ENCODE peak calls at places on chromosomes 3 and 15, in nine cellular contexts. R is adrenal gland, K is pancreas, W is fibroblast of lung, F is mucosa of descending colon, I is breast epithelium, E is psoas muscle, T is gastrocnemius medialis, P is hepatocyte. H is an unnamed sample. For H3K4me1, the result is how much of the 10 kb centered on the place peaks cover.

GRCh38 chr15:92683511-92683834 is 27.9 kb upstream of the FAM174B start:
- DNase-seq in K (peak), E (peak), W (peak), F (no peak), R (peak), P (peak), I (no peak), T (no peak), H (no peak)

GRCh38 chr3:11719406-11720219 is 75.9 kb upstream of the VGLL4 start:
- DNase-seq in T (peak), I (peak), K (peak), P (peak), F (peak), W (peak), R (peak), E (peak), H (peak)

GRCh38 chr3:40615916-40616315 is 91.2 kb downstream of the ZNF621 start:
- DNase-seq in P (no peak), E (no peak), F (no peak), I (no peak), K (no peak), W (no peak), T (no peak), R (no peak), H (no peak)

GRCh38 chr3:124887177-124887995 is at the start of gene ITGB5:
- DNase-seq in P (peak), K (peak), W (peak), R (peak), F (peak), E (peak), I (peak), T (peak), H (peak)

GRCh38 chr3:154122912-154123559 is 1.8 kb downstream of the ARHGEF26 start:
- DNase-seq in E (no peak), F (no peak), R (no peak), T (no peak), K (no peak), P (peak), I (no peak), W (peak), H (peak)

GRCh38 chr3:64645236-64645635 is 42.6 kb downstream of the ADAMTS9 start:
- DNase-seq in F (no peak), K (no peak), T (no peak), I (no peak), R (no peak), E (no peak), P (no peak), W (peak), H (no peak)

GRCh38 chr3:120198305-120198878 is 86.6 kb downstream of the GPR156 start:
- DNase-seq in K (no peak), W (peak), E (no peak), P (peak), F (no peak), T (no peak), I (no peak), R (no peak), H (no peak)

GRCh38 chr15:42710662-42711061 is 26.3 kb downstream of the CDAN1 start:
- DNase-seq in R (no peak), P (no peak), E (no peak), T (no peak), I (no peak), F (no peak), W (no peak), K (peak), H (no peak)

GRCh38 chr15:62445244-62445643 is 280.2 kb upstream of the C2CD4B start:
- DNase-seq in E (no peak), I (no peak), W (peak), T (no peak), F (no peak), K (no peak), P (no peak), R (no peak), H (no peak)

GRCh38 chr3:39000008-39000450 is 51.7 kb downstream of the SCN11A start:
- DNase-seq in P (peak), R (no peak), F (no peak), W (peak), I (no peak), K (peak), E (no peak), T (no peak), H (no peak)

GRCh38 chr15:30791239-30791638 is 112.5 kb upstream of the FAN1 start:
- DNase-seq in R (no peak), I (no peak), K (no peak), E (no peak), T (no peak), P (no peak), W (no peak), F (no peak), H (no peak)

GRCh38 chr15:75809986-75810750 is 33.1 kb upstream of the UBE2Q2 start:
- DNase-seq in P (peak), E (no peak), I (no peak), F (no peak), T (no peak), R (peak), W (peak), K (peak), H (no peak)

GRCh38 chr15:76340198-76340801 is 3.7 kb downstream of the ISL2 start:
- DNase-seq in K (peak), I (no peak), P (peak), T (no peak), E (peak), F (no peak), R (no peak), W (peak), H (no peak)

GRCh38 chr3:183464480-183464879 is 36.1 kb upstream of the MCF2L2 start:
- DNase-seq in F (no peak), I (no peak), P (peak), K (no peak), R (no peak), E (no peak), W (no peak), T (no peak), H (no peak)

DNA sequence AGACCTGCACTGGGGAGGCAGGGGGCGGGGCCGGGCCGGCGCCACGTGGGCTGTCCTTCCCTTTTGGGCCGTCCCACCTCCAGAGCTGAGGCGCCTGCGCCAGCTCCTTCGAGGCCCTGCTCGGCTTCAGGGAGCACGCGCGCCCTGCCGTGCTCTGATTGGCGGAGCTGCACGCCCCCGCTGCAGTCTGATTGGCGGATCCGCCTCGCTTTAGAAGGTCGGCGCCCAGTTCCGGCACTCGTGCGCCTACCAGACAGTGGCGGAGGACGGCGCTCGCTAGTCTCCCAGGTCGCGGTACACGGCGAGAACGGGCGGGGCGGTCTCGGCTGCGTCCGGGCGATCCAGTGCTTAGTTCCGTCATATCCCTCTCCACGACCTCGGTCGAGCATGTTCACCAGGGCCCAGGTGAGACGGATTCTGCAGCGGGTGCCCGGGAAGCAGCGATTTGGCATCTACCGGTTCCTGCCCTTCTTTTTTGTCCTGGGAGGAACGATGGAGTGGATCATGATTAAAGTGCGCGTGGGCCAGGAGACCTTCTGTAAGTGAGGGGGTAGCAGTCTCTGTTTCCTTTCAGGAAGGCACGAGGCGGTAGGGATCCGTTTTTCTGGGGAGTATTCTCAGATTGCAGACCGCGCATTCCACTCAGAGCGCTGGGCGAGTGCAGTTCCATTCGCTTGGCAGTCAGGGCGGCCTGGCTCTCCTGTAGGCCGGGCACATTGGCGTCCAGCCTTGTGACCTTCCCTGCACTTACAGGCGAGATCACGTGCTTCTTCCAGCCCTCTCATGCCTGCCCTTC is at the start of gene UQCC5:
- DNase-seq in F (peak), P (peak), E (peak), I (peak), T (peak), R (peak), W (peak), K (peak), H (peak)
- H3K4me1 ChIP-seq in F (under half), P (under half), E (under half), I (under half), T (half or more), R (under half), W (under half), K (under half), H (under half)

GRCh38 chr3:17494117-17494809 is 248.2 kb downstream of the TBC1D5 start:
- DNase-seq in K (no peak), I (no peak), W (no peak), T (no peak), P (no peak), E (no peak), R (no peak), F (no peak), H (peak)
- TF ChIP-seq CTCF in K (no peak), I (no peak), W (no peak), T (no peak), P (no peak), E (no peak), R (no peak), F (no peak), H (peak)

GRCh38 chr3:111763968-111764367 is 95.1 kb upstream of the PHLDB2 start:
- DNase-seq in R (no peak), E (no peak), F (no peak), K (no peak), W (peak), I (no peak), T (no peak), P (no peak), H (no peak)

GRCh38 chr3:111764645-111765091 is 94.4 kb upstream of the PHLDB2 start:
- DNase-seq in R (no peak), I (no peak), K (no peak), T (no peak), E (no peak), P (peak), W (peak), F (no peak), H (no peak)

GRCh38 chr3:111761309-111761795 is 97.7 kb upstream of the PHLDB2 start:
- DNase-seq in I (no peak), P (no peak), W (peak), T (no peak), R (no peak), K (no peak), E (no peak), F (no peak), H (no peak)

GRCh38 chr3:111762535-111762934 is 96.5 kb upstream of the PHLDB2 start:
- DNase-seq in E (no peak), K (no peak), I (no peak), F (no peak), W (peak), R (no peak), T (no peak), P (peak), H (no peak)

GRCh38 chr3:111763101-111763500 is 96.0 kb upstream of the PHLDB2 start:
- DNase-seq in F (no peak), R (no peak), P (no peak), E (no peak), W (peak), K (no peak), I (no peak), T (no peak), H (no peak)
- H3K4me1 ChIP-seq in F (under half), R (under half), P (under half), E (under half), W (under half), K (under half), I (under half), T (under half), H (under half)

DNA sequence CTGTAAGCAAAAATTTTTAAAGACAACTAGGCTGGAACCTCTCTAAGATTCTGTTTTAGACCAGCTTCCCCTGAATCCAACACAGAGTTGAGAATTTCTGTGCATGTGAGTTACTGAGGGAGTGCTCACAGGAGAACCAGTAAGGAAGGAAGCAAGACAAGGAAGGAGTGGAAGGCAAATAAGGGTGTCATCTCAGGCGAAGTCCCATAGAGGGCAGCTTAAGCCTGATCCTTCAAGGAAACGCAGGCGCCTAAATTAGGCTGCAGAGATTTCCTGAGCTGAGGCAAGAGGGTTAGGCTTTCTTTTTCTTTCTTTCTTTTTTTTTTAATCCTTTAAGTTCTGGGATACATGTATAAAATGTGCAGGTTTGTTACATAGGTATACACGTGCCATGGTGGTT is 36.2 kb upstream of the COL6A6 start:
- DNase-seq in R (peak), K (peak), I (no peak), W (peak), P (peak), F (no peak), T (no peak), E (no peak), H (no peak)
- TF ChIP-seq CTCF in R (peak), K (no peak), I (no peak), W (peak), P (peak), F (no peak), T (no peak), E (no peak), H (peak)

GRCh38 chr15:82228750-82229149 is 33.8 kb downstream of the EFL1 start:
- DNase-seq in E (no peak), R (no peak), F (no peak), T (no peak), I (no peak), W (no peak), K (no peak), P (no peak), H (no peak)

GRCh38 chr15:82231233-82231632 is 31.3 kb downstream of the EFL1 start:
- DNase-seq in R (no peak), K (no peak), T (no peak), E (no peak), W (no peak), P (no peak), F (no peak), I (no peak), H (no peak)

GRCh38 chr15:82231842-82232241 is 30.7 kb downstream of the EFL1 start:
- DNase-seq in R (no peak), K (no peak), W (no peak), F (no peak), I (no peak), T (no peak), P (peak), E (no peak), H (no peak)
- H3K4me1 ChIP-seq in R (under half), K (under half), W (under half), F (under half), I (under half), T (under half), P (under half), E (under half), H (under half)